ENCODE peak calls at places on chromosomes 4 and X, in ten cellular contexts. X is GM06990, J is endothelial cell of umbilical vein, N is fibroblast of the aortic adventitia, G is endothelial cell, M is esophagus squamous epithelium, T is mesothelial cell of epicardium, H is astrocyte, Q is AG09319, C is neural progenitor cell. P is an unnamed sample.
A peak's percentile ranks its signal among the peaks of the same experiment; 100 is the strongest.

GRCh38 chr4:145540235-145540634 is 58.6 kb downstream of the SMAD1 start:
- DNase-seq in X (no peak), J (peak; percentile 66), N (peak; percentile 42), G (no peak), M (no peak), T (no peak), H (no peak), Q (peak; percentile 22), C (no peak), P (no peak)

GRCh38 chr4:111066447-111066846 is 443.6 kb upstream of the PITX2 start:
- DNase-seq in X (no peak), J (no peak), N (peak; percentile 15), G (no peak), M (no peak), T (no peak), H (peak; percentile 41), Q (no peak), C (no peak), P (no peak)

GRCh38 chrX:25527596-25527995 is 511.8 kb upstream of the ARX start:
- DNase-seq in X (no peak), J (no peak), N (no peak), G (no peak), M (no peak), T (no peak), H (no peak), Q (no peak), C (no peak), P (no peak)

GRCh38 chrX:100647739-100648138 is 3.7 kb downstream of the SRPX2 start:
- DNase-seq in X (no peak), J (peak; percentile 21), N (no peak), G (no peak), M (no peak), T (no peak), H (peak; percentile 29), Q (no peak), C (no peak), P (no peak)

GRCh38 chr4:53186714-53187358 is 179.0 kb downstream of the SCFD2 start:
- DNase-seq in X (no peak), J (no peak), N (no peak), G (no peak), M (no peak), T (no peak), H (no peak), Q (no peak), C (no peak), P (no peak)

GRCh38 chrX:70052895-70053615 is 3.3 kb upstream of the AWAT2 start:
- DNase-seq in X (no peak), J (no peak), N (no peak), G (no peak), M (no peak), T (no peak), H (no peak), Q (no peak), C (no peak), P (no peak)

GRCh38 chr4:94739741-94740140 is 18.0 kb upstream of the BMPR1B start:
- DNase-seq in X (no peak), J (no peak), N (no peak), G (no peak), M (no peak), T (no peak), H (no peak), Q (no peak), C (no peak), P (no peak)

GRCh38 chrX:3218442-3218841 is 128.0 kb downstream of the MXRA5 start:
- DNase-seq in X (no peak), J (no peak), N (no peak), G (no peak), M (no peak), T (no peak), H (no peak), Q (no peak), C (no peak), P (no peak)

GRCh38 chrX:16745659-16746058 is 26.2 kb downstream of the SYAP1 start:
- DNase-seq in X (no peak), J (no peak), N (no peak), G (no peak), M (no peak), T (no peak), H (no peak), Q (no peak), C (no peak), P (no peak)

GRCh38 chr4:189117426-189117825 is 823.2 kb upstream of the FRG1 start:
- DNase-seq in X (no peak), J (no peak), N (no peak), G (peak; percentile 26), M (no peak), T (no peak), H (no peak), Q (no peak), C (peak; percentile 14), P (no peak)

DNA sequence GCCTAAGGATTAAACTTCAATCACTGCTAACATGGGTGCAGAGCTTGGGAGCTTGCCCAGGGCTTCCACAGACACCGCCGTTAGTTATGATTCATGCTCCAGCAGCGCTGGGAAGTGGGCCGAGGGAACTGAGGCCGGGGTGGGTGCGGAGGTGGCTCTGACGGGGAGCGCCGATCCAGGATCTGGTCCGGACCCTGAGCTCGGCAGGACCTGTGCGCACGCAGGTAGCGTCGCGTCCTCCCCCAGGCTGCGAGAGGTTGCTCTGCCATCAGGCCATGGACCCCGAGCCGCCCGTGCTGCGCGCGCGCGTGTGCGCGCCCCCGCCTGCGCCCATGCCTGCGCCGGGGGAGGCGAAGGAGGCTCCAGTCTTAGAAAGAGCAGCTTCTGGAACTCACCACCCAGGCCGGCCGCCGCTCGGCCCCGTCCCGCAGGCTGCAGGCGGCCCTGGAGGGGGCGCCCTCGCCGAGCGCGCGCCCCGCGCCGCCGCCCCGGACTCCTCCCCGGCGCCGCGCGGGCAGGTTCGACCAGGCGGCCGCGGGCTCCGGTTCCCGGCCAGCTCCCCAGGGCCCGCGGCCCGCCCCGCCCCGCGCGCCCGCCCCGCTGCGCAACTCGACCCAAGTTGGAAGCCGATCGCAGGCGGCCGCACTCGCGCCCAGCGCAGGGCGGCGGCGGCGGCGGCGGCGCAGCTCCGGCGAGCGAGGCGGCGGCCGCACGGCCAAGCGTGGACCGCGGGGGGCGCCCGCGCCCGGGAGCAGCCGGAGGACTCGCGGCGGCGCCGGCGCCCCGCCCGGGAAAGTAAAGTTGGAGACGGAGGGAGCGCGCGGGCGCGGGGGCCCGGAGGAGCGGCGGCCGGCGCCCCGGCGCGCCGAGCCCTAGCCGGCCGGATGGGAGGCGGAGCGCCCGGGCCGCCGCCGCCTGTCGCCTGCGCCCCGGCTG is 646 bp upstream of the ADRA2C start:
- DNase-seq in X (no peak), J (no peak), N (peak; percentile 27), G (peak; percentile 65), M (no peak), T (peak; percentile 49), H (peak; percentile 59), Q (no peak), C (peak; percentile 90), P (peak; percentile 66)
- TF ChIP-seq CTCF in X (no peak), J (peak; percentile 17), N (no peak), G (peak; percentile 14), M (no peak), T (no peak), H (no peak), Q (no peak), C (peak; percentile 40), P (no peak)

GRCh38 chrX:27918799-27919198 is 62.5 kb downstream of the DCAF8L1 start:
- DNase-seq in X (no peak), J (peak; percentile 13), N (peak; percentile 2), G (no peak), M (no peak), T (no peak), H (no peak), Q (no peak), C (peak; percentile 11), P (no peak)
- TF ChIP-seq CTCF in X (no peak), J (no peak), N (peak; percentile 5), G (no peak), M (peak; percentile 14), T (no peak), H (peak; percentile 10), Q (no peak), C (peak; percentile 45), P (no peak)

DNA sequence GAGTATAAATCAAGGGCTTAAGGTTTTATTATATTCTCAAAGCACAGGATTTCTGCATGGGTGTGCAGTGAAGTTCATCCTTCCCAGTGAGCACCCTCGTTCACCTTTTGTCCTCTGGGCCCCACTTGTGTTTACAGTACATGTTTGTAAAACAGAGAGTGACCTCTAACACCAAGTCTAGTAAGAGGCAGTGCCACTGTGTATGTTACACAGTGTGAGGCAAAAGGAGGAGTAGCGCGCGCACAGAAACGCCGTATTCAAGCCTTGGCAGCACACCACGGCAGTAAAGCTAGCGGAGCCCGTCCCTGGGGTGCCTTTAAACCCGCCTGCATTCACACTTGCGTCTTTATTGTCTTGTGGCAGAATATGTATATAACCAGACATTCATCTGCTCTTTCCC is 51.9 kb downstream of the CCNI start:
- DNase-seq in X (no peak), J (no peak), N (no peak), G (no peak), M (no peak), T (no peak), H (no peak), Q (no peak), C (no peak), P (no peak)
- TF ChIP-seq CTCF in X (no peak), J (no peak), N (no peak), G (no peak), M (no peak), T (no peak), H (no peak), Q (no peak), C (no peak), P (no peak)

GRCh38 chr4:42608551-42608950 is 48.4 kb downstream of the ATP8A1 start:
- DNase-seq in X (no peak), J (no peak), N (no peak), G (no peak), M (no peak), T (no peak), H (peak; percentile 0), Q (no peak), C (no peak), P (no peak)

GRCh38 chr4:42612898-42613297 is 44.0 kb downstream of the ATP8A1 start:
- DNase-seq in X (no peak), J (no peak), N (no peak), G (no peak), M (no peak), T (no peak), H (no peak), Q (no peak), C (no peak), P (no peak)

GRCh38 chr4:42609051-42609450 is 47.9 kb downstream of the ATP8A1 start:
- DNase-seq in X (no peak), J (no peak), N (no peak), G (no peak), M (no peak), T (no peak), H (no peak), Q (no peak), C (no peak), P (no peak)

GRCh38 chr4:42607011-42607726 is 49.7 kb downstream of the ATP8A1 start:
- DNase-seq in X (no peak), J (peak; percentile 8), N (no peak), G (no peak), M (no peak), T (no peak), H (no peak), Q (no peak), C (no peak), P (no peak)

GRCh38 chr4:42610941-42611340 is 46.0 kb downstream of the ATP8A1 start:
- DNase-seq in X (no peak), J (no peak), N (no peak), G (no peak), M (no peak), T (no peak), H (no peak), Q (no peak), C (no peak), P (no peak)
- TF ChIP-seq CTCF in X (no peak), J (no peak), N (no peak), G (no peak), M (no peak), T (no peak), H (no peak), Q (no peak), C (no peak), P (no peak)